ENCODE peak calls at places on chromosomes 5 and 9, in five cellular contexts. K is heart right ventricle, U is colonic mucosa, X is H1, R is DND-41. J is an unnamed sample.

GRCh38 chr9:124347968-124348358 is 67.3 kb downstream of the PSMB7 start:
- DNase-seq in K (no peak), U (no peak), X (no peak), R (no peak), J (no peak)

GRCh38 chr5:153714732-153715287 is 224.3 kb downstream of the GRIA1 start:
- DNase-seq in K (no peak), U (no peak), X (no peak), R (no peak), J (no peak)

GRCh38 chr9:70609542-70610286 is 195.3 kb upstream of the KLF9 start:
- DNase-seq in K (peak), U (no peak), X (no peak), R (no peak), J (peak)

GRCh38 chr9:98173181-98173580 is 19.3 kb downstream of the CORO2A start:
- DNase-seq in K (no peak), U (no peak), X (no peak), R (no peak), J (no peak)

GRCh38 chr5:92552206-92553160 is 1028.5 kb downstream of the NR2F1-AS1 start:
- DNase-seq in K (no peak), U (no peak), X (no peak), R (no peak), J (peak)

GRCh38 chr5:142056831-142057696 is 44.2 kb upstream of the GNPDA1 start:
- DNase-seq in K (no peak), U (no peak), X (no peak), R (no peak), J (no peak)

GRCh38 chr5:133827001-133827400 is 141.4 kb downstream of the C5orf15 start:
- DNase-seq in K (no peak), U (no peak), X (no peak), R (no peak), J (no peak)

GRCh38 chr5:10167806-10168205 is 81.9 kb downstream of the ATPSCKMT start:
- DNase-seq in K (no peak), U (no peak), X (no peak), R (no peak), J (no peak)

GRCh38 chr5:172897691-172898512 is 61.3 kb upstream of the RPL26L1 start:
- DNase-seq in K (peak), U (no peak), X (no peak), R (no peak), J (peak)

GRCh38 chr9:72557549-72557948 is 36.1 kb downstream of the TMC1 start:
- DNase-seq in K (no peak), U (no peak), X (no peak), R (no peak), J (peak)

GRCh38 chr5:122816726-122817125 is 28.7 kb upstream of the SNX24 start:
- DNase-seq in K (no peak), U (no peak), X (no peak), R (no peak), J (no peak)

GRCh38 chr5:372911-373709 is 51.6 kb downstream of the AHRR start:
- DNase-seq in K (no peak), U (peak), X (peak), R (no peak), J (no peak)

GRCh38 chr9:106921341-106921899 is 58.5 kb downstream of the ZNF462 start:
- DNase-seq in K (peak), U (peak), X (no peak), R (peak), J (peak)

GRCh38 chr9:76510041-76510440 is 51.1 kb downstream of the GCNT1 start:
- DNase-seq in K (no peak), U (no peak), X (no peak), R (no peak), J (peak)

GRCh38 chr5:50730336-50730735 is 63.9 kb downstream of the PARP8 start:
- DNase-seq in K (no peak), U (no peak), X (no peak), R (no peak), J (no peak)

GRCh38 chr5:32522429-32523143 is 62.8 kb upstream of the SUB1 start:
- DNase-seq in K (no peak), U (no peak), X (no peak), R (peak), J (peak)

GRCh38 chr5:123549256-123549904 is 37.4 kb downstream of the CSNK1G3 start:
- DNase-seq in K (no peak), U (peak), X (no peak), R (no peak), J (no peak)

GRCh38 chr9:112861638-112862555 is 28.8 kb downstream of the SLC46A2 start:
- DNase-seq in K (peak), U (no peak), X (no peak), R (no peak), J (peak)

GRCh38 chr5:108728566-108729305 is 19.0 kb upstream of the FER start:
- DNase-seq in K (no peak), U (peak), X (no peak), R (peak), J (peak)

GRCh38 chr5:109865636-109866035 is 175.9 kb downstream of the MAN2A1 start:
- DNase-seq in K (no peak), U (no peak), X (no peak), R (no peak), J (peak)

GRCh38 chr5:171785517-171785916 is at the start of gene SMIM23:
- DNase-seq in K (no peak), U (no peak), X (no peak), R (no peak), J (no peak)

GRCh38 chr5:176489077-176489476 is 40.9 kb downstream of the FAF2 start:
- DNase-seq in K (no peak), U (no peak), X (no peak), R (no peak), J (no peak)

GRCh38 chr9:24939099-24939850 is 393.6 kb upstream of the IZUMO3 start:
- DNase-seq in K (no peak), U (no peak), X (no peak), R (no peak), J (no peak)

GRCh38 chr5:94544031-94544650 is 74.3 kb downstream of the KIAA0825 start:
- DNase-seq in K (no peak), U (no peak), X (no peak), R (no peak), J (peak)

GRCh38 chr5:9621379-9621903 is 8.7 kb downstream of the TAS2R1 start:
- DNase-seq in K (no peak), U (no peak), X (no peak), R (no peak), J (peak)

GRCh38 chr5:36311967-36312366 is 10.3 kb upstream of the RANBP3L start:
- DNase-seq in K (no peak), U (no peak), X (no peak), R (no peak), J (no peak)

GRCh38 chr9:68595868-68596267 is 55.2 kb upstream of the TMEM252 start:
- DNase-seq in K (no peak), U (no peak), X (no peak), R (no peak), J (no peak)

GRCh38 chr5:160792281-160792680 is 59.7 kb downstream of the ATP10B start:
- DNase-seq in K (no peak), U (no peak), X (no peak), R (peak), J (no peak)

GRCh38 chr9:128787583-128788156 is 617 bp downstream of the TBC1D13 start:
- DNase-seq in K (no peak), U (peak), X (no peak), R (no peak), J (peak)

GRCh38 chr5:168753691-168754254 is 174.6 kb upstream of the PANK3 start:
- DNase-seq in K (no peak), U (no peak), X (no peak), R (no peak), J (no peak)

GRCh38 chr5:65809817-65810531 is 88.0 kb downstream of the NLN start:
- DNase-seq in K (peak), U (peak), X (no peak), R (no peak), J (peak)

GRCh38 chr5:174045470-174046025 is at the start of gene NSG2:
- DNase-seq in K (peak), U (peak), X (peak), R (peak), J (peak)

GRCh38 chr9:109771084-109771483 is 8.9 kb upstream of the PALM2AKAP2 start:
- DNase-seq in K (no peak), U (no peak), X (no peak), R (no peak), J (peak)

GRCh38 chr9:33233659-33234335 is 6.2 kb upstream of the SPINK4 start:
- DNase-seq in K (no peak), U (peak), X (no peak), R (no peak), J (peak)

GRCh38 chr9:18928711-18929110 is 104.3 kb downstream of the SAXO1 start:
- DNase-seq in K (no peak), U (no peak), X (no peak), R (no peak), J (peak)

GRCh38 chr5:134944630-134945029 is 23.1 kb upstream of the CATSPER3 start:
- DNase-seq in K (no peak), U (no peak), X (no peak), R (no peak), J (no peak)

GRCh38 chr9:37625262-37626147 is 25.2 kb upstream of the FRMPD1 start:
- DNase-seq in K (no peak), U (peak), X (no peak), R (no peak), J (no peak)

GRCh38 chr9:37621299-37621934 is 29.0 kb upstream of the TOMM5 start:
- DNase-seq in K (no peak), U (no peak), X (no peak), R (no peak), J (peak)

GRCh38 chr9:37622462-37622861 is 28.3 kb upstream of the FRMPD1 start:
- DNase-seq in K (no peak), U (no peak), X (no peak), R (no peak), J (no peak)

GRCh38 chr9:37624073-37624472 is 26.7 kb upstream of the FRMPD1 start:
- DNase-seq in K (no peak), U (no peak), X (no peak), R (no peak), J (no peak)

GRCh38 chr9:37623267-37623666 is 27.5 kb upstream of the FRMPD1 start:
- DNase-seq in K (no peak), U (no peak), X (no peak), R (no peak), J (no peak)
- TF ChIP-seq CTCF in K (no peak), U (no peak), X (no peak), R (no peak), J (no peak)

DNA sequence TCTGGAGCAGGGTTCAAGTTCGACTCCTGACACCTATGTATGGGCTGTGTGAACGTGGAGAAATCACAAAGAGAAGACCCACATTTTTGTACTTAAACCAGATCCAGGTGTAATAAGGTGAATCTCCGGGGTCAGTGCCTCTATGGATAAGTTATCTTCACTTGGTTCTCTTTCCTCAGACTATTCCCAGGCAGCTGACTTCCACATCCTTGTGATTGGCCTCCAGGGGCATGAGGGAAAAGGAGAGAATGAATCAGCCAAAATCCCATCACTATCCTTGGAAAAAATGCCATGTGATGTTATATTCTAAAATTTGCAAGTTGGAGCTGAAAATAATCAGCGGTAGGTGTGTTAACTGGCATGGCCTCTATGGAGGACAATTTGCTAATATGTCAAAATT is 37.2 kb downstream of the ZNF622 start:
- DNase-seq in K (no peak), U (no peak), X (no peak), R (no peak), J (no peak)
- TF ChIP-seq CTCF in K (no peak), U (no peak), X (no peak), R (no peak), J (no peak)

GRCh38 chr9:137280478-137281344 is 3.2 kb downstream of the TOR4A start:
- DNase-seq in K (no peak), U (peak), X (peak), R (no peak), J (no peak)
- TF ChIP-seq CTCF in K (peak), U (peak), X (no peak), R (no peak), J (peak)

GRCh38 chr9:92029553-92029952 is 79.5 kb upstream of the ROR2 start:
- DNase-seq in K (no peak), U (no peak), X (no peak), R (no peak), J (no peak)
- TF ChIP-seq CTCF in K (no peak), U (no peak), X (no peak), R (no peak), J (no peak)

GRCh38 chr9:126516936-126517750 is 96.6 kb upstream of the LMX1B start:
- DNase-seq in K (peak), U (no peak), X (peak), R (peak), J (peak)

GRCh38 chr9:126515873-126516505 is 97.7 kb upstream of the LMX1B start:
- DNase-seq in K (no peak), U (no peak), X (no peak), R (no peak), J (no peak)

GRCh38 chr9:126516561-126516935 is 97.2 kb upstream of the LMX1B start:
- DNase-seq in K (no peak), U (no peak), X (peak), R (no peak), J (no peak)

GRCh38 chr9:126518763-126519162 is 95.0 kb upstream of the LMX1B start:
- DNase-seq in K (no peak), U (no peak), X (no peak), R (no peak), J (no peak)

DNA sequence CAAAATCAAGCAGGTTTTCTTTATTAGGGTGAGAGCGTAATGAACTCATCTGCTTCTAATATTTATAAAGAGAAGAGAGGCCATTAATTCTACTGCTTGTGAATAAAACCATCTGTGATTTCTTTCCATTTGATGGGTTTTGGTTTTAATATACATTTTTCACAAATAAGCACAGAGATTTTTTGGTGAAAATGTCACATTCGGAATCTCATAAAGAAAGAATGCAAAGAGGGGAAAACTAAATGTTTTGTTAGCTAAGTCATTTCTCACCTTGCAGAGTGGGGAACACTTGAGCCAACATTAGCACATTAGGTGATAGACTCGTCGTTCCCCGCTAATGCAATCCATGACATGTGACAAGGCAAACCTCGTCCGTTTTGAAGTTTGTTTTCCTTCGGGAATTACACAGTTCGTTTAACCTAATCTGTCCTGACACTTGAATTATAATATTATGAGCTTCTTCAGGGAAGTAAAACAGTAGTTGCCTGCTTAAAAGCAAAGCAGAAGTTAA is 95.9 kb upstream of the LMX1B start:
- DNase-seq in K (no peak), U (no peak), X (no peak), R (no peak), J (no peak)
- TF ChIP-seq CTCF in K (no peak), U (no peak), X (no peak), R (no peak), J (no peak)

DNA sequence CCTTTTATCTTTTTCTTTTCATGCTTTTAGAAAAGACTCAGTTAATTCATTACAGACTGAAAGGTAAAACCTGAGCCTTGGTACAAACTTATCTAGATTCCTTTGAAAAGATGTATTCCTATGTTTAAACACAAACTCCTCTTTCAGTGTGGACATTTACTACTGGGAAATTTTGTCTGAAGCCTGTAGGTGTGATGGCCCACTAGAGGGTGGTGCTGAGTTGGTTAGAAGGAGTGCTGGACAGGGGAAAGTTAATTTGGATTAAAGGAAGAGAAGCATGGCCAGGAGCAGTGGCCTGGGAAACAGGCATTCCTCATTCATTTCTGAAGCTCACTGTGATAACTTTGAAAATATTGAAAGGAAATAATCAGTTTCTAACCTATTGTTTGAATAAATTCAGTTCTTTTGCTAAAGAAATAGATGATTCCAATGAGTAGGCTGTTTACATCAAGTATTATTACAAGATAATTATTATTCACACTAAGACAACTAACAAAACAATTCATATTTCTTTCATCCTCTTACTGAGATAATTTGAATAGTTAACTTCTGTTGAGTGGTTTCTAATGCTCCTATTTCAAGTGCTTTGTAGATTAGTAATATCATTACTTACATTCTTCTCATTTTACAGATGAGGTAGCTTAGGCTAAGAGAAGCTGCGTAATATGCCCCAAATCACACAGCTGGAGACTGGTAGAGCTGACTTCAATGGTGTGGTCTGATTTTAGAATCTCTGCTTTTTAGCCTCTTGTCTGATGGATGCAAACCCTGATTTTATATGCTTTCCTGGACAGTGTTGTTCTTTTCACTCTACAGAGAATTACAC is 150.9 kb downstream of the ADGRV1 start:
- DNase-seq in K (peak), U (peak), X (peak), R (peak), J (peak)
- TF ChIP-seq CTCF in K (peak), U (peak), X (peak), R (peak), J (peak)

DNA sequence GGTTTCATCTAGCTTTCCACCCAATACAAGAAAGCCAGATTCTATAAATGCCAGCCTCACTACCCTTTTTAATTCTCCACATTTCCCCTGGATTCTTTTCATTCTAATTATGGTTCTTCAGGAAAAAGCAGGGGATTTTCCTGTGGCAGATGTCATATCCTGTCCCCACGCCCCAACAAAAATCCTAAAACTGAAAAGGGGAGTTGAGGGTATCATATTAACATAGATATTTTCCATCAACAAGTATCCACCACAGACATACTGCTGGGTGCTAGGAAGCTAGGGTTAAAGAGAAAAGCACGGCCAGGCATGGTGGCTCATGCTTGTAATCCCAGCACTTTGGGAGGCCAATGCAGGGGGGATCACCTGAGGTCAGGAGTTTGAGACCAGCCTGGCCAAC is 38.0 kb downstream of the CDK5RAP2 start:
- DNase-seq in K (no peak), U (no peak), X (no peak), R (no peak), J (no peak)
- TF ChIP-seq CTCF in K (no peak), U (no peak), X (no peak), R (no peak), J (no peak)

J was measured in cardiac fibroblast.